ENCODE peak calls at places on chromosomes 5 and 9, in seven cellular contexts. One of them, this sample, is unnamed. For H3K9me3, the result is how much of the 10 kb centered on the place peaks cover.

GRCh38 chr5:110099562-110099961 is 409.8 kb downstream of the MAN2A1 start:
- DNase-seq in stomach: no peak
- DNase-seq in lung: no peak
- DNase-seq in fibroblast of lung: no peak
- DNase-seq in A549: no peak
- DNase-seq in GM23248: no peak
- DNase-seq in lower lobe of right lung: no peak
- DNase-seq in this sample: no peak

GRCh38 chr5:138354926-138355378 is 2.5 kb downstream of the KDM3B start:
- DNase-seq in A549: peak
- DNase-seq in stomach: no peak
- DNase-seq in GM23248: peak
- DNase-seq in fibroblast of lung: peak
- DNase-seq in lower lobe of right lung: no peak
- DNase-seq in lung: no peak
- DNase-seq in this sample: peak

GRCh38 chr5:42810905-42811590 is 644 bp downstream of the SELENOP start:
- DNase-seq in lung: no peak
- DNase-seq in GM23248: peak
- DNase-seq in lower lobe of right lung: no peak
- DNase-seq in A549: no peak
- DNase-seq in stomach: no peak
- DNase-seq in fibroblast of lung: peak
- DNase-seq in this sample: no peak

GRCh38 chr5:146124580-146124979 is 19.2 kb upstream of the PLAC8L1 start:
- DNase-seq in stomach: no peak
- DNase-seq in fibroblast of lung: no peak
- DNase-seq in lower lobe of right lung: no peak
- DNase-seq in lung: no peak
- DNase-seq in A549: no peak
- DNase-seq in GM23248: no peak
- DNase-seq in this sample: no peak

GRCh38 chr5:7586499-7586898 is 190.6 kb downstream of the ADCY2 start:
- DNase-seq in fibroblast of lung: no peak
- DNase-seq in GM23248: no peak
- DNase-seq in stomach: no peak
- DNase-seq in lower lobe of right lung: no peak
- DNase-seq in lung: no peak
- DNase-seq in A549: no peak
- DNase-seq in this sample: no peak

GRCh38 chr5:74595143-74595915 is 45.2 kb downstream of the ENC1 start:
- DNase-seq in lower lobe of right lung: no peak
- DNase-seq in lung: no peak
- DNase-seq in A549: peak
- DNase-seq in stomach: no peak
- DNase-seq in fibroblast of lung: peak
- DNase-seq in GM23248: peak
- DNase-seq in this sample: peak

GRCh38 chr9:137618105-137619067 is at the start of gene EHMT1:
- DNase-seq in lower lobe of right lung: peak
- DNase-seq in GM23248: peak
- DNase-seq in A549: peak
- DNase-seq in stomach: peak
- DNase-seq in lung: peak
- DNase-seq in fibroblast of lung: peak
- DNase-seq in this sample: peak

GRCh38 chr5:56607551-56607950 is 207.8 kb upstream of the MAP3K1 start:
- DNase-seq in A549: no peak
- DNase-seq in lower lobe of right lung: no peak
- DNase-seq in stomach: no peak
- DNase-seq in fibroblast of lung: no peak
- DNase-seq in lung: no peak
- DNase-seq in GM23248: peak
- DNase-seq in this sample: peak

GRCh38 chr5:67246108-67246507 is 49.5 kb upstream of the CD180 start:
- DNase-seq in lower lobe of right lung: no peak
- DNase-seq in A549: peak
- DNase-seq in GM23248: peak
- DNase-seq in lung: no peak
- DNase-seq in stomach: no peak
- DNase-seq in fibroblast of lung: peak
- DNase-seq in this sample: no peak

GRCh38 chr9:75482566-75482965 is 394.3 kb downstream of the OSTF1 start:
- DNase-seq in A549: no peak
- DNase-seq in lung: no peak
- DNase-seq in GM23248: no peak
- DNase-seq in lower lobe of right lung: no peak
- DNase-seq in stomach: no peak
- DNase-seq in fibroblast of lung: no peak
- DNase-seq in this sample: no peak

DNA sequence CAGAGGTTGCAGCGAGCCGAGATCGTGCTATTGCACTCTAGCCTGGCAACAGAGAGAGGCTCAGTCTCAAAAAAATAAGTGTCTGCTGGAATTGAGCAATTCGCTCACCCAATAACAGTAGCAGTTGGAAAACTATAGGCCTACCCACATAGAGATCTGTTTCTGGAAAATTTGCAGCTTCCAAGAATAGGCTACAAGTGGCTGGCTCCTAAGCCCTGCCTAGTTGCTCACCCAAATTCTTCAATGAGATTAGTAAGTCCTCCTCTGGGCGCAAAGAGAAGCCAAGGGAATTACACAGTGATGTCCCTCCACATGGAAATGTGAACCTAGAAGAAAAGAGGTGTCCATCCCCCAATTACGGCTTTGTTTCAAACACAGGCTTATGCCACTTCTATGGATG is 42.6 kb upstream of the RNF38 start:
- DNase-seq in fibroblast of lung: no peak
- DNase-seq in stomach: no peak
- DNase-seq in GM23248: no peak
- DNase-seq in lung: no peak
- DNase-seq in lower lobe of right lung: no peak
- DNase-seq in A549: no peak
- DNase-seq in this sample: no peak
- H3K9me3 ChIP-seq in fibroblast of lung: under half
- H3K9me3 ChIP-seq in stomach: under half
- H3K9me3 ChIP-seq in GM23248: under half
- H3K9me3 ChIP-seq in lung: under half
- H3K9me3 ChIP-seq in lower lobe of right lung: under half
- H3K9me3 ChIP-seq in A549: under half
- H3K9me3 ChIP-seq in this sample: under half

GRCh38 chr9:131813116-131813515 is 73.2 kb upstream of the RAPGEF1 start:
- DNase-seq in stomach: no peak
- DNase-seq in fibroblast of lung: peak
- DNase-seq in GM23248: peak
- DNase-seq in lower lobe of right lung: no peak
- DNase-seq in A549: no peak
- DNase-seq in lung: no peak
- DNase-seq in this sample: peak
- H3K9me3 ChIP-seq in stomach: under half
- H3K9me3 ChIP-seq in fibroblast of lung: under half
- H3K9me3 ChIP-seq in GM23248: under half
- H3K9me3 ChIP-seq in lower lobe of right lung: under half
- H3K9me3 ChIP-seq in A549: under half
- H3K9me3 ChIP-seq in lung: under half
- H3K9me3 ChIP-seq in this sample: under half

DNA sequence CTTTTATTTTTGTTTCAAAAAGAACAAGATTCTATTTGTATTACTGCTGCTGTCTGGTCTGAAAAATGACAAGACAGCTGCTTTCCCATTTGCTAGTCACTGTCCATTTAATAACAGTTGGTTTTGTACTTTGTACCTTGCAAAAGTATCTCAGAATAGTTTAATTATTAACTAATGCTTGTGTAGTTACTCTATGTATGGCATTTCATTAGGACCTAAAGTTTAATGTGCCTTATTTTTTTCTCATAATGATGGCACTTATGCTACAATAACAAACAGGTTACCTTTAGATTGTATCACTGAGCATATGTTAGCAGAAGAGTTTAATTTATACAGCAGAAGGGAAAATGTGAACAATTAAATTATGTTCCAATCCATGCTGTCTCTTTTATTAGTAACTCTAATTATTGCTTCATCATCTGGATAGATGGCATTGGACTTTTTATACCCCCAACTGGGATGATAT is 134.2 kb downstream of the CDH10 start:
- DNase-seq in stomach: no peak
- DNase-seq in GM23248: no peak
- DNase-seq in lung: no peak
- DNase-seq in lower lobe of right lung: no peak
- DNase-seq in A549: peak
- DNase-seq in fibroblast of lung: no peak
- DNase-seq in this sample: no peak
- H3K9me3 ChIP-seq in stomach: under half
- H3K9me3 ChIP-seq in GM23248: under half
- H3K9me3 ChIP-seq in lung: under half
- H3K9me3 ChIP-seq in lower lobe of right lung: under half
- H3K9me3 ChIP-seq in A549: under half
- H3K9me3 ChIP-seq in fibroblast of lung: under half
- H3K9me3 ChIP-seq in this sample: under half

DNA sequence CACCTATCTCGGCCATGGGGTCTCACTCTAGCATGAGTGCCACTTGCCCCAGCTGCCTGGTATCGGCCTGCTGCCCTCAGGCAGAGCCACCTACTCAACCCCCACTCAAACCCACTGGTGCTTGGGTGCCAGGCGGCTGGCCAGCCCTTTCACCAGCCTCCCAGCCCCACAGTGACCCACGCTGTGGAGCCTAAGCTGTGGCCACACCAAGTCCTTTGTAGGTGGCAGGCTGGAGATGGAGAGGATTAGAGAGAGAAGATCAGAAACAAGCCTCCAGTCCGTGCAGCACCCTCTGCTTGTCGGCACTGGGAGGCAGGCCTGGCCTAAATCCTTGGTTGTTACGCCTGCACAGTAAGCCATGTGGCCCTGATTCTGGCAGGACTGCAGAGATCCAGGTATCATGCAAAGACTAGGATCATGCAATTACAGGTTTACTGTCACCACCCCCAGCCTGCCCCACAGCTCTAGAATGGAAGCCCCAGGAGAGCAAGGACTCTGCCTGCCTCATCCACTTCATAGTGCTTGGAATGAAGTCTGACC is 171.7 kb downstream of the COL23A1 start:
- DNase-seq in lower lobe of right lung: no peak
- DNase-seq in lung: no peak
- DNase-seq in GM23248: no peak
- DNase-seq in fibroblast of lung: no peak
- DNase-seq in A549: no peak
- DNase-seq in stomach: no peak
- DNase-seq in this sample: no peak
- H3K9me3 ChIP-seq in lower lobe of right lung: under half
- H3K9me3 ChIP-seq in lung: under half
- H3K9me3 ChIP-seq in GM23248: under half
- H3K9me3 ChIP-seq in fibroblast of lung: under half
- H3K9me3 ChIP-seq in A549: under half
- H3K9me3 ChIP-seq in stomach: under half
- H3K9me3 ChIP-seq in this sample: under half

DNA sequence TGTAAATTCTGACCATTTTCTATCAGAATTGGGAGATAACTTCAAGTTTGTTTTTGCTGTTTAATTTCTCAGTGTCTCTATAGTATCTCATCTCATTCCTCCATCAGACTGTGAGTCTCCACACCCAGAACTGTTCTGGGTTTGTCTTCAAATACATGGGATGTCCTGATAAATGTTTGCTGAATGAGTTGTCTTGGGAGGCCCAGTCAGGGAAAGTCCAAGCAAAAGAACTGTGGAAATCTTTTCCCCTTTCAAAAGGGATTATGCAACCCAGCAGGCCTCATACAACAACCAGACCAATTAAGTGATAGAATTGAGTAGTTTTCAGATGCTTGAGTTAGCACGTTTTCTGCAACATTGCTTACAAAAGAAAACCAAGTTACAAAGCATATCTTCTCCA is 324.4 kb downstream of the BRINP1 start:
- DNase-seq in A549: no peak
- DNase-seq in lower lobe of right lung: no peak
- DNase-seq in lung: no peak
- DNase-seq in fibroblast of lung: no peak
- DNase-seq in stomach: no peak
- DNase-seq in GM23248: peak
- DNase-seq in this sample: no peak
- H3K9me3 ChIP-seq in A549: under half
- H3K9me3 ChIP-seq in lower lobe of right lung: under half
- H3K9me3 ChIP-seq in lung: under half
- H3K9me3 ChIP-seq in fibroblast of lung: under half
- H3K9me3 ChIP-seq in stomach: under half
- H3K9me3 ChIP-seq in GM23248: under half
- H3K9me3 ChIP-seq in this sample: under half

DNA sequence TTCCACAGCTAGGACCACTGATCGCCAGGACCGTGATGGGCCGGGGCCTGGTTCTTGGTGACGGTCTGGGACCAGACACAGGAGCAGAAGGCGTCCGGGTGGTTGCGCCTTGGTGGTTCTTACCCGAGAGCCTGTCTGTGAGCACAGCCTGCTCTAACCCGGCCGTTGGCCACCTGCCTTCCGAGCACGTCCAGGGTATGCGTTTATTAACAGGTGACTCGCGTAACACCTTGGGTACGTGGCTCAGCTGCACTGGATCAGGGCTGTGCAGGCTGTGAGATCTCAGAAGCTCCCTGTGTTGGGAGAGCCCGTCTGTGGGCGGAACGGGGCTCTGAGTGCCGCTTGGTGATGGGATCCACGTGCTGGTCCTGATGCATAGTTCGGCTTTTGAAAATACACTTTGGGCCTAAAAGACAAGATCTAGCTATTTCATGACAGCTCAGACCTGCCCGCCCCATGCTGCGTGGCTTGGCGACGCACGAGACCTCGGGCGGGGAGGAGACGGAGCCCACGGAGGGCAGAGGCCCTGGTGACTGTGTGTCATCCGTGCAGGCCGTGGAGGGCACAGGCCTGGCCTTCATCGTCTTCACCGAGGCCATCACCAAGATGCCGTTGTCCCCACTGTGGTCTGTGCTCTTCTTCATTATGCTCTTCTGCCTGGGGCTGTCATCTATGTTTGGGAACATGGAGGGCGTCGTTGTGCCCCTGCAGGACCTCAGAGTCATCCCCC is 6.7 kb upstream of the SLC6A18 start:
- DNase-seq in fibroblast of lung: no peak
- DNase-seq in lower lobe of right lung: no peak
- DNase-seq in A549: no peak
- DNase-seq in stomach: no peak
- DNase-seq in lung: no peak
- DNase-seq in GM23248: no peak
- DNase-seq in this sample: no peak
- H3K9me3 ChIP-seq in fibroblast of lung: under half
- H3K9me3 ChIP-seq in lower lobe of right lung: under half
- H3K9me3 ChIP-seq in A549: under half
- H3K9me3 ChIP-seq in stomach: under half
- H3K9me3 ChIP-seq in lung: under half
- H3K9me3 ChIP-seq in GM23248: under half
- H3K9me3 ChIP-seq in this sample: under half

This sample was measured in MG63.